ENCODE peak calls at places on chromosomes 16 and 17, in seven cellular contexts. One of them, this sample, is unnamed.

GRCh38 chr17:41530062-41531048 is 2.2 kb upstream of the KRT19 start:
- DNase-seq in mesenchymal stem cell: peak
- DNase-seq in IMR-90: peak
- DNase-seq in trophoblast cell: peak
- DNase-seq in mesendoderm: peak
- DNase-seq in H9: no peak
- DNase-seq in H1: no peak
- DNase-seq in this sample: no peak

GRCh38 chr16:73202176-73202729 is 154.3 kb upstream of the ZFHX3 start:
- DNase-seq in mesenchymal stem cell: no peak
- DNase-seq in IMR-90: peak
- DNase-seq in trophoblast cell: no peak
- DNase-seq in mesendoderm: no peak
- DNase-seq in H9: no peak
- DNase-seq in H1: no peak
- DNase-seq in this sample: no peak

GRCh38 chr16:2237552-2238395 is 1.5 kb downstream of the DNASE1L2 start:
- DNase-seq in mesenchymal stem cell: no peak
- DNase-seq in IMR-90: no peak
- DNase-seq in trophoblast cell: peak
- DNase-seq in mesendoderm: peak
- DNase-seq in H9: peak
- DNase-seq in H1: peak
- DNase-seq in this sample: no peak

GRCh38 chr17:61309857-61310256 is 89.8 kb upstream of the TBX2 start:
- DNase-seq in mesenchymal stem cell: peak
- DNase-seq in IMR-90: peak
- DNase-seq in trophoblast cell: peak
- DNase-seq in mesendoderm: no peak
- DNase-seq in H9: no peak
- DNase-seq in H1: no peak
- DNase-seq in this sample: no peak

GRCh38 chr17:323721-324139 is 28.9 kb downstream of the RPH3AL start:
- DNase-seq in mesenchymal stem cell: no peak
- DNase-seq in IMR-90: no peak
- DNase-seq in trophoblast cell: no peak
- DNase-seq in mesendoderm: no peak
- DNase-seq in H9: peak
- DNase-seq in H1: peak
- DNase-seq in this sample: no peak

GRCh38 chr17:62134397-62134796 is 69.3 kb upstream of the MED13 start:
- DNase-seq in mesenchymal stem cell: peak
- DNase-seq in IMR-90: peak
- DNase-seq in trophoblast cell: peak
- DNase-seq in mesendoderm: peak
- DNase-seq in H9: no peak
- DNase-seq in H1: no peak
- DNase-seq in this sample: no peak

GRCh38 chr17:77957215-77957868 is 1.2 kb upstream of the TNRC6C start:
- DNase-seq in mesenchymal stem cell: peak
- DNase-seq in IMR-90: peak
- DNase-seq in trophoblast cell: peak
- DNase-seq in mesendoderm: peak
- DNase-seq in H9: no peak
- DNase-seq in H1: no peak
- DNase-seq in this sample: no peak

GRCh38 chr17:71922439-71922838 is 198.4 kb upstream of the SOX9 start:
- DNase-seq in mesenchymal stem cell: peak
- DNase-seq in IMR-90: peak
- DNase-seq in trophoblast cell: peak
- DNase-seq in mesendoderm: peak
- DNase-seq in H9: no peak
- DNase-seq in H1: no peak
- DNase-seq in this sample: no peak

GRCh38 chr16:31357324-31358156 is 2.6 kb downstream of the ITGAX start:
- DNase-seq in mesenchymal stem cell: no peak
- DNase-seq in IMR-90: no peak
- DNase-seq in trophoblast cell: no peak
- DNase-seq in mesendoderm: no peak
- DNase-seq in H9: no peak
- DNase-seq in H1: no peak
- DNase-seq in this sample: no peak

GRCh38 chr17:73290399-73291259 is 21.2 kb downstream of the CDC42EP4 start:
- DNase-seq in mesenchymal stem cell: no peak
- DNase-seq in IMR-90: no peak
- DNase-seq in trophoblast cell: peak
- DNase-seq in mesendoderm: no peak
- DNase-seq in H9: peak
- DNase-seq in H1: no peak
- DNase-seq in this sample: no peak

GRCh38 chr17:61537264-61537771 is 53.7 kb downstream of the NACA2 start:
- DNase-seq in mesenchymal stem cell: no peak
- DNase-seq in IMR-90: no peak
- DNase-seq in trophoblast cell: no peak
- DNase-seq in mesendoderm: no peak
- DNase-seq in H9: no peak
- DNase-seq in H1: no peak
- DNase-seq in this sample: no peak

GRCh38 chr16:77603656-77604055 is 118.7 kb upstream of the NUDT7 start:
- DNase-seq in mesenchymal stem cell: no peak
- DNase-seq in IMR-90: no peak
- DNase-seq in trophoblast cell: no peak
- DNase-seq in mesendoderm: peak
- DNase-seq in H9: no peak
- DNase-seq in H1: no peak
- DNase-seq in this sample: no peak

GRCh38 chr16:8109510-8110369 is 480.6 kb downstream of the TMEM114 start:
- DNase-seq in mesenchymal stem cell: no peak
- DNase-seq in IMR-90: no peak
- DNase-seq in trophoblast cell: no peak
- DNase-seq in mesendoderm: no peak
- DNase-seq in H9: no peak
- DNase-seq in H1: no peak
- DNase-seq in this sample: no peak

GRCh38 chr17:65557349-65558310 is 3.8 kb downstream of the AXIN2 start:
- DNase-seq in mesenchymal stem cell: peak
- DNase-seq in IMR-90: peak
- DNase-seq in trophoblast cell: peak
- DNase-seq in mesendoderm: no peak
- DNase-seq in H9: no peak
- DNase-seq in H1: no peak
- DNase-seq in this sample: no peak

GRCh38 chr17:32483451-32484019 is 3.3 kb upstream of the CDK5R1 start:
- DNase-seq in mesenchymal stem cell: peak
- DNase-seq in IMR-90: peak
- DNase-seq in trophoblast cell: peak
- DNase-seq in mesendoderm: peak
- DNase-seq in H9: peak
- DNase-seq in H1: peak
- DNase-seq in this sample: peak

GRCh38 chr17:77054926-77055325 is 85.8 kb upstream of the SEC14L1 start:
- DNase-seq in mesenchymal stem cell: no peak
- DNase-seq in IMR-90: no peak
- DNase-seq in trophoblast cell: peak
- DNase-seq in mesendoderm: peak
- DNase-seq in H9: peak
- DNase-seq in H1: no peak
- DNase-seq in this sample: no peak

GRCh38 chr16:75494696-75495601 is at the start of gene CHST6:
- DNase-seq in mesenchymal stem cell: peak
- DNase-seq in IMR-90: no peak
- DNase-seq in trophoblast cell: peak
- DNase-seq in mesendoderm: peak
- DNase-seq in H9: peak
- DNase-seq in H1: peak
- DNase-seq in this sample: peak

GRCh38 chr16:19573997-19574396 is 18.5 kb downstream of the VPS35L start:
- DNase-seq in mesenchymal stem cell: no peak
- DNase-seq in IMR-90: no peak
- DNase-seq in trophoblast cell: no peak
- DNase-seq in mesendoderm: no peak
- DNase-seq in H9: no peak
- DNase-seq in H1: no peak
- DNase-seq in this sample: no peak
- H3K27ac ChIP-seq in mesenchymal stem cell: no peak
- H3K27ac ChIP-seq in IMR-90: no peak
- H3K27ac ChIP-seq in trophoblast cell: no peak
- H3K27ac ChIP-seq in mesendoderm: no peak
- H3K27ac ChIP-seq in H9: no peak
- H3K27ac ChIP-seq in H1: no peak
- H3K27ac ChIP-seq in this sample: no peak

GRCh38 chr17:13616031-13616430 is 14.3 kb upstream of the HS3ST3A1 start:
- DNase-seq in mesenchymal stem cell: no peak
- DNase-seq in IMR-90: no peak
- DNase-seq in trophoblast cell: no peak
- DNase-seq in mesendoderm: no peak
- DNase-seq in H9: no peak
- DNase-seq in H1: no peak
- DNase-seq in this sample: no peak
- H4K8ac ChIP-seq in mesenchymal stem cell: no peak
- H4K8ac ChIP-seq in IMR-90: no peak
- H4K8ac ChIP-seq in trophoblast cell: no peak
- H4K8ac ChIP-seq in mesendoderm: no peak
- H4K8ac ChIP-seq in H9: no peak
- H4K8ac ChIP-seq in H1: no peak
- H4K8ac ChIP-seq in this sample: no peak

GRCh38 chr17:19382581-19383444 is 4.2 kb downstream of the MFAP4 start:
- DNase-seq in mesenchymal stem cell: no peak
- DNase-seq in IMR-90: no peak
- DNase-seq in trophoblast cell: no peak
- DNase-seq in mesendoderm: no peak
- DNase-seq in H9: no peak
- DNase-seq in H1: no peak
- DNase-seq in this sample: no peak
- H3K27ac ChIP-seq in mesenchymal stem cell: no peak
- H3K27ac ChIP-seq in IMR-90: no peak
- H3K27ac ChIP-seq in trophoblast cell: no peak
- H3K27ac ChIP-seq in mesendoderm: no peak
- H3K27ac ChIP-seq in H9: no peak
- H3K27ac ChIP-seq in H1: no peak
- H3K27ac ChIP-seq in this sample: no peak

GRCh38 chr16:5603836-5604235 is 506.2 kb upstream of the EEF2KMT start:
- DNase-seq in mesenchymal stem cell: no peak
- DNase-seq in IMR-90: no peak
- DNase-seq in trophoblast cell: no peak
- DNase-seq in mesendoderm: peak
- DNase-seq in H9: no peak
- DNase-seq in H1: no peak
- DNase-seq in this sample: no peak
- H4K8ac ChIP-seq in mesenchymal stem cell: no peak
- H4K8ac ChIP-seq in IMR-90: no peak
- H4K8ac ChIP-seq in trophoblast cell: no peak
- H4K8ac ChIP-seq in mesendoderm: no peak
- H4K8ac ChIP-seq in H9: no peak
- H4K8ac ChIP-seq in H1: no peak
- H4K8ac ChIP-seq in this sample: no peak

GRCh38 chr16:84955427-84955826 is 55.9 kb downstream of the ZDHHC7 start:
- DNase-seq in mesenchymal stem cell: no peak
- DNase-seq in IMR-90: no peak
- DNase-seq in trophoblast cell: no peak
- DNase-seq in mesendoderm: no peak
- DNase-seq in H9: no peak
- DNase-seq in H1: no peak
- DNase-seq in this sample: no peak

GRCh38 chr16:84950906-84951305 is 60.4 kb downstream of the ZDHHC7 start:
- DNase-seq in mesenchymal stem cell: no peak
- DNase-seq in IMR-90: no peak
- DNase-seq in trophoblast cell: peak
- DNase-seq in mesendoderm: peak
- DNase-seq in H9: peak
- DNase-seq in H1: no peak
- DNase-seq in this sample: no peak

GRCh38 chr16:84953051-84953746 is 58.1 kb downstream of the ZDHHC7 start:
- DNase-seq in mesenchymal stem cell: peak
- DNase-seq in IMR-90: no peak
- DNase-seq in trophoblast cell: no peak
- DNase-seq in mesendoderm: no peak
- DNase-seq in H9: no peak
- DNase-seq in H1: no peak
- DNase-seq in this sample: no peak

GRCh38 chr16:84949776-84950436 is 61.4 kb downstream of the ZDHHC7 start:
- DNase-seq in mesenchymal stem cell: no peak
- DNase-seq in IMR-90: no peak
- DNase-seq in trophoblast cell: no peak
- DNase-seq in mesendoderm: no peak
- DNase-seq in H9: no peak
- DNase-seq in H1: no peak
- DNase-seq in this sample: no peak

DNA sequence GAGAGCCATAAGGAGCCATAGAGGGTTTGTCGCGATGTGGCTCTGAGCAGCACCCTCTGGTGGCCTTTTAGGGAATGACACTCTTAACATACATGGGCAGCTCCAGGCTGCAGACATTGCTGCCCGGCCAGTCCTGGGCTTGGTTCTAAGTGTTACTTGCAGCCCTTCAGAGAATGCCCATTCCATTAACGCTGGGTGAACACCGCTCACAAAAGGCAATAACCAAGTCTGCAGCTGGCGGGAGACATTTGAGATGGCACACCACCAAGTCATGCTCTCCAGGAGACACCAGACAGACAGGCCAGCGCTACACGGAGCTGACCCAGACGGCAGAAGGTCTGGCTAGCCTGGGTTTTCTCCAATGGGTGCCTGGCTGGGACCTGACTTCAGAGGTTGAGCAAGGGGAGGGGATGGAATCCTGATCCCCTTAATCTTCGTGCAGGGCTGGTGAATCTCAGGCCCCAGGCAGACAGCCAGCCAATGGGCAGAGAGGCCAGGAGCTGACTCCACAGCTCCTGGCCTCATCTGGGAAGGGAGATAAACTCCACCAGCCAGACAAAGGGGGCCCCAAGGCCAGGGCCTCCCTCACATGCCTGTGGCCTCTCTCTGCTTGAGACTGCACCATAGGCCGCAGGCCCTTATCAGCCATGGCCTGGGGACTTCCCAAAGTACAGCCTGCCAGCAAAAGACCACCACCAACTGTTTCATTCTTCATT is 58.8 kb downstream of the ZDHHC7 start:
- DNase-seq in mesenchymal stem cell: peak
- DNase-seq in IMR-90: peak
- DNase-seq in trophoblast cell: peak
- DNase-seq in mesendoderm: peak
- DNase-seq in H9: peak
- DNase-seq in H1: peak
- DNase-seq in this sample: peak
- H3K27ac ChIP-seq in mesenchymal stem cell: no peak
- H3K27ac ChIP-seq in IMR-90: no peak
- H3K27ac ChIP-seq in trophoblast cell: peak
- H3K27ac ChIP-seq in mesendoderm: no peak
- H3K27ac ChIP-seq in H9: no peak
- H3K27ac ChIP-seq in H1: no peak
- H3K27ac ChIP-seq in this sample: peak

DNA sequence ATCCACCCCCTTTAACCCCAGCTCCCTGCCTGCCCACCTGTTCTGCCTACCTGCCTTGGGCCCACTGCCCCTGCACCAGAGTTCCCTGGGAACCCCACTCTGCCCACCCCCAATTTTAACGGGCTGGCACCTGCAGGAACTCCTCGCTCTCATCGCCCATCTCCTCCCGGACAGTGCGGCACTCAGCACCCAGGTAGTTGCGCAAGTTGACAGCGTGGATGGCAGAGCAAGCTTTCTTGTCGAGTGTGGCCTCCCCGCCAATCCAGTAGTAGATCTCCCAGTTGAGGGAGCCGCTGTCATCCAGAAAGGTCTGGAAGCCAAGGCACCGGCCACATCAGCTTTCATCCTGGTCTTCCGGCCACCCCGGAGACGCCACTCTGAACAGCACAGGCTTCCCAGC is 7.8 kb downstream of the FLII start:
- DNase-seq in mesenchymal stem cell: no peak
- DNase-seq in IMR-90: no peak
- DNase-seq in trophoblast cell: no peak
- DNase-seq in mesendoderm: no peak
- DNase-seq in H9: no peak
- DNase-seq in H1: no peak
- DNase-seq in this sample: no peak
- H4K8ac ChIP-seq in mesenchymal stem cell: no peak
- H4K8ac ChIP-seq in IMR-90: no peak
- H4K8ac ChIP-seq in trophoblast cell: no peak
- H4K8ac ChIP-seq in mesendoderm: no peak
- H4K8ac ChIP-seq in H9: no peak
- H4K8ac ChIP-seq in H1: no peak
- H4K8ac ChIP-seq in this sample: no peak